ENCODE peak calls at places on chromosomes 5 and 9, in six cellular contexts. One of them, this sample, is unnamed.

GRCh38 chr5:91160751-91161285 is 222.3 kb downstream of the ARRDC3 start:
- DNase-seq in cardiac muscle cell: no peak
- DNase-seq in transverse colon: no peak
- DNase-seq in H1: no peak
- DNase-seq in upper lobe of left lung: no peak
- DNase-seq in lung: no peak
- DNase-seq in this sample: no peak

GRCh38 chr5:133247145-133247709 is 195.4 kb downstream of the HSPA4 start:
- DNase-seq in transverse colon: no peak
- DNase-seq in upper lobe of left lung: no peak
- DNase-seq in H1: no peak
- DNase-seq in cardiac muscle cell: no peak
- DNase-seq in lung: no peak
- DNase-seq in this sample: no peak

GRCh38 chr5:81506900-81507588 is 113.1 kb upstream of the ACOT12 start:
- DNase-seq in H1: no peak
- DNase-seq in transverse colon: peak; percentile 48
- DNase-seq in lung: peak; percentile 46
- DNase-seq in upper lobe of left lung: no peak
- DNase-seq in cardiac muscle cell: peak; percentile 86
- DNase-seq in this sample: peak; percentile 45

GRCh38 chr5:36683821-36684434 is 77.5 kb downstream of the SLC1A3 start:
- DNase-seq in cardiac muscle cell: no peak
- DNase-seq in lung: peak; percentile 38
- DNase-seq in H1: no peak
- DNase-seq in upper lobe of left lung: no peak
- DNase-seq in transverse colon: no peak
- DNase-seq in this sample: no peak

GRCh38 chr5:124746252-124746915 is at the start of gene ZNF608:
- DNase-seq in upper lobe of left lung: no peak
- DNase-seq in H1: peak; percentile 49
- DNase-seq in lung: no peak
- DNase-seq in cardiac muscle cell: peak; percentile 53
- DNase-seq in transverse colon: peak; percentile 29
- DNase-seq in this sample: no peak

GRCh38 chr5:141958113-141958512 is at the start of gene PCDH12:
- DNase-seq in upper lobe of left lung: peak; percentile 30
- DNase-seq in cardiac muscle cell: peak; percentile 18
- DNase-seq in H1: no peak
- DNase-seq in lung: no peak
- DNase-seq in transverse colon: peak; percentile 13
- DNase-seq in this sample: no peak

GRCh38 chr5:112475747-112476435 is 56.8 kb upstream of the EPB41L4A start:
- DNase-seq in lung: no peak
- DNase-seq in cardiac muscle cell: no peak
- DNase-seq in upper lobe of left lung: no peak
- DNase-seq in H1: no peak
- DNase-seq in transverse colon: no peak
- DNase-seq in this sample: no peak

GRCh38 chr9:80501635-80502034 is 929.9 kb downstream of the TLE4 start:
- DNase-seq in H1: no peak
- DNase-seq in transverse colon: no peak
- DNase-seq in lung: no peak
- DNase-seq in upper lobe of left lung: no peak
- DNase-seq in cardiac muscle cell: no peak
- DNase-seq in this sample: no peak

GRCh38 chr5:180291943-180292831 is at the start of gene MAPK9:
- DNase-seq in lung: peak; percentile 82
- DNase-seq in H1: peak; percentile 88
- DNase-seq in cardiac muscle cell: peak; percentile 94
- DNase-seq in upper lobe of left lung: peak; percentile 98
- DNase-seq in transverse colon: peak; percentile 88
- DNase-seq in this sample: peak; percentile 85

GRCh38 chr9:112119225-112120045 is 55.7 kb downstream of the SUSD1 start:
- DNase-seq in upper lobe of left lung: no peak
- DNase-seq in transverse colon: peak; percentile 62
- DNase-seq in H1: peak; percentile 22
- DNase-seq in cardiac muscle cell: no peak
- DNase-seq in lung: peak; percentile 63
- DNase-seq in this sample: no peak

GRCh38 chr5:178542455-178542854 is 47.7 kb downstream of the COL23A1 start:
- DNase-seq in upper lobe of left lung: no peak
- DNase-seq in transverse colon: no peak
- DNase-seq in H1: no peak
- DNase-seq in lung: no peak
- DNase-seq in cardiac muscle cell: peak; percentile 83
- DNase-seq in this sample: no peak

GRCh38 chr9:128160603-128160987 is 530 bp downstream of the BBLN start:
- DNase-seq in cardiac muscle cell: no peak
- DNase-seq in lung: no peak
- DNase-seq in H1: no peak
- DNase-seq in upper lobe of left lung: no peak
- DNase-seq in transverse colon: peak; percentile 28
- DNase-seq in this sample: no peak

GRCh38 chr5:35183243-35183955 is 46.9 kb downstream of the PRLR start:
- DNase-seq in lung: peak; percentile 45
- DNase-seq in H1: peak; percentile 63
- DNase-seq in upper lobe of left lung: no peak
- DNase-seq in transverse colon: peak; percentile 56
- DNase-seq in cardiac muscle cell: peak; percentile 34
- DNase-seq in this sample: no peak

GRCh38 chr5:139391570-139392323 is 2.0 kb upstream of the MZB1 start:
- DNase-seq in cardiac muscle cell: no peak
- DNase-seq in lung: no peak
- DNase-seq in upper lobe of left lung: no peak
- DNase-seq in H1: peak; percentile 70
- DNase-seq in transverse colon: peak; percentile 71
- DNase-seq in this sample: no peak

GRCh38 chr9:129412814-129413536 is 207.9 kb downstream of the C9orf50 start:
- DNase-seq in transverse colon: peak; percentile 55
- DNase-seq in H1: no peak
- DNase-seq in cardiac muscle cell: peak; percentile 79
- DNase-seq in upper lobe of left lung: peak; percentile 92
- DNase-seq in lung: peak; percentile 52
- DNase-seq in this sample: peak; percentile 76

GRCh38 chr9:119370816-119371215 is 1.6 kb upstream of the BRINP1 start:
- DNase-seq in cardiac muscle cell: peak; percentile 88
- DNase-seq in transverse colon: peak; percentile 7
- DNase-seq in upper lobe of left lung: no peak
- DNase-seq in H1: peak; percentile 87
- DNase-seq in lung: no peak
- DNase-seq in this sample: no peak

GRCh38 chr5:154860123-154860522 is 1.7 kb downstream of the CNOT8 start:
- DNase-seq in transverse colon: peak; percentile 39
- DNase-seq in lung: peak; percentile 51
- DNase-seq in upper lobe of left lung: no peak
- DNase-seq in H1: no peak
- DNase-seq in cardiac muscle cell: no peak
- DNase-seq in this sample: no peak

GRCh38 chr5:74865293-74865798 is 841 bp downstream of the FAM169A start:
- DNase-seq in upper lobe of left lung: no peak
- DNase-seq in cardiac muscle cell: no peak
- DNase-seq in H1: no peak
- DNase-seq in lung: no peak
- DNase-seq in transverse colon: no peak
- DNase-seq in this sample: no peak

GRCh38 chr5:169628891-169629290 is 8.2 kb upstream of the DOCK2 start:
- DNase-seq in transverse colon: no peak
- DNase-seq in lung: no peak
- DNase-seq in cardiac muscle cell: no peak
- DNase-seq in H1: no peak
- DNase-seq in upper lobe of left lung: no peak
- DNase-seq in this sample: no peak

GRCh38 chr5:169629847-169630548 is 7.1 kb upstream of the DOCK2 start:
- DNase-seq in lung: no peak
- DNase-seq in transverse colon: no peak
- DNase-seq in upper lobe of left lung: no peak
- DNase-seq in H1: no peak
- DNase-seq in cardiac muscle cell: no peak
- DNase-seq in this sample: no peak

GRCh38 chr5:169627551-169627950 is 9.5 kb upstream of the DOCK2 start:
- DNase-seq in cardiac muscle cell: no peak
- DNase-seq in H1: no peak
- DNase-seq in upper lobe of left lung: no peak
- DNase-seq in transverse colon: no peak
- DNase-seq in lung: no peak
- DNase-seq in this sample: no peak

GRCh38 chr5:169631360-169631759 is 5.7 kb upstream of the DOCK2 start:
- DNase-seq in transverse colon: no peak
- DNase-seq in cardiac muscle cell: no peak
- DNase-seq in H1: no peak
- DNase-seq in lung: no peak
- DNase-seq in upper lobe of left lung: no peak
- DNase-seq in this sample: no peak

GRCh38 chr5:169626779-169627178 is 10.3 kb upstream of the DOCK2 start:
- DNase-seq in upper lobe of left lung: no peak
- DNase-seq in transverse colon: no peak
- DNase-seq in H1: no peak
- DNase-seq in cardiac muscle cell: no peak
- DNase-seq in lung: no peak
- DNase-seq in this sample: no peak
- H3K36me3 ChIP-seq in upper lobe of left lung: no peaks in the 10 kb centered on the region
- H3K36me3 ChIP-seq in transverse colon: no peaks in the 10 kb centered on the region
- H3K36me3 ChIP-seq in H1: no peaks in the 10 kb centered on the region
- H3K36me3 ChIP-seq in cardiac muscle cell: no peaks in the 10 kb centered on the region
- H3K36me3 ChIP-seq in lung: no peaks in the 10 kb centered on the region
- H3K36me3 ChIP-seq in this sample: no peaks in the 10 kb centered on the region

GRCh38 chr9:109916316-109916715 is 136.3 kb downstream of the PALM2AKAP2 start:
- DNase-seq in transverse colon: no peak
- DNase-seq in lung: no peak
- DNase-seq in cardiac muscle cell: no peak
- DNase-seq in upper lobe of left lung: no peak
- DNase-seq in H1: no peak
- DNase-seq in this sample: no peak

GRCh38 chr9:109919736-109920408 is 139.9 kb downstream of the PALM2AKAP2 start:
- DNase-seq in upper lobe of left lung: no peak
- DNase-seq in lung: no peak
- DNase-seq in H1: no peak
- DNase-seq in cardiac muscle cell: no peak
- DNase-seq in transverse colon: no peak
- DNase-seq in this sample: no peak

GRCh38 chr9:109914280-109915027 is 134.5 kb downstream of the PALM2AKAP2 start:
- DNase-seq in upper lobe of left lung: no peak
- DNase-seq in H1: no peak
- DNase-seq in transverse colon: peak; percentile 22
- DNase-seq in lung: no peak
- DNase-seq in cardiac muscle cell: no peak
- DNase-seq in this sample: no peak

GRCh38 chr9:109922617-109923260 is 142.7 kb downstream of the PALM2AKAP2 start:
- DNase-seq in cardiac muscle cell: no peak
- DNase-seq in upper lobe of left lung: no peak
- DNase-seq in transverse colon: no peak
- DNase-seq in H1: no peak
- DNase-seq in lung: no peak
- DNase-seq in this sample: no peak

GRCh38 chr9:109918359-109919163 is 138.6 kb downstream of the PALM2AKAP2 start:
- DNase-seq in H1: no peak
- DNase-seq in cardiac muscle cell: no peak
- DNase-seq in lung: no peak
- DNase-seq in upper lobe of left lung: no peak
- DNase-seq in transverse colon: peak; percentile 49
- DNase-seq in this sample: no peak
- H3K4me1 ChIP-seq in H1: no peaks in the 10 kb centered on the region
- H3K4me1 ChIP-seq in cardiac muscle cell: peaks cover 7% of the 10 kb centered on the region
- H3K4me1 ChIP-seq in lung: peaks cover 36% of the 10 kb centered on the region
- H3K4me1 ChIP-seq in upper lobe of left lung: peaks cover 23% of the 10 kb centered on the region
- H3K4me1 ChIP-seq in transverse colon: peaks cover 44% of the 10 kb centered on the region
- H3K4me1 ChIP-seq in this sample: peaks cover 11% of the 10 kb centered on the region

GRCh38 chr5:169563369-169563768 is 20.2 kb upstream of the SPDL1 start:
- DNase-seq in transverse colon: no peak
- DNase-seq in lung: no peak
- DNase-seq in H1: no peak
- DNase-seq in upper lobe of left lung: no peak
- DNase-seq in cardiac muscle cell: no peak
- DNase-seq in this sample: no peak

GRCh38 chr5:169561883-169562282 is 21.7 kb upstream of the SPDL1 start:
- DNase-seq in lung: no peak
- DNase-seq in cardiac muscle cell: no peak
- DNase-seq in transverse colon: no peak
- DNase-seq in upper lobe of left lung: no peak
- DNase-seq in H1: no peak
- DNase-seq in this sample: no peak

GRCh38 chr5:169554251-169554650 is 29.3 kb upstream of the SPDL1 start:
- DNase-seq in H1: no peak
- DNase-seq in upper lobe of left lung: no peak
- DNase-seq in lung: no peak
- DNase-seq in transverse colon: no peak
- DNase-seq in cardiac muscle cell: no peak
- DNase-seq in this sample: no peak

DNA sequence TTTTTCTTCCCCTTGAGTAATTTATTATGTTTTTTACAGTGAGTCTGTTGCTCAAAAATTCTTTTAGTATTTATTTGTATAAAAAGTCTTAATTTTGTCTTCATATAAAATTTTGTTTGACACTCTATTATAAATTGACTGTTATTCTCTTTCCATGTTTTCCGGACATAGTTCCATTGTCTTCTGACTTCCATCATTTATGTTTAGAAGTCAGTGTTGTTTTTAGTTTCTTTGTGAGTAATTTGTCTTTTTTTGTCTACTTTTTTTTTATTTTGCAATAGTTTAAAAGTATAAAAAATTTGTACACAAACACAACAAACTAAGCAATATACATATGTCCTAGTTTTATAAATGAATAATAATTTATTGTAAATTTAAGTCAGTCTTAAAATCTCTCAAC is 25.7 kb upstream of the SPDL1 start:
- DNase-seq in upper lobe of left lung: no peak
- DNase-seq in lung: no peak
- DNase-seq in cardiac muscle cell: no peak
- DNase-seq in H1: no peak
- DNase-seq in transverse colon: no peak
- DNase-seq in this sample: no peak
- H3K36me3 ChIP-seq in upper lobe of left lung: no peaks in the 10 kb centered on the region
- H3K36me3 ChIP-seq in lung: no peaks in the 10 kb centered on the region
- H3K36me3 ChIP-seq in cardiac muscle cell: no peaks in the 10 kb centered on the region
- H3K36me3 ChIP-seq in H1: no peaks in the 10 kb centered on the region
- H3K36me3 ChIP-seq in transverse colon: no peaks in the 10 kb centered on the region
- H3K36me3 ChIP-seq in this sample: no peaks in the 10 kb centered on the region

GRCh38 chr5:101942321-101942882 is 353.7 kb downstream of the SLCO4C1 start:
- DNase-seq in cardiac muscle cell: peak; percentile 55
- DNase-seq in transverse colon: peak; percentile 12
- DNase-seq in H1: peak; percentile 59
- DNase-seq in lung: peak; percentile 37
- DNase-seq in upper lobe of left lung: no peak
- DNase-seq in this sample: no peak
- H3K4me1 ChIP-seq in cardiac muscle cell: no peaks in the 10 kb centered on the region
- H3K4me1 ChIP-seq in transverse colon: no peaks in the 10 kb centered on the region
- H3K4me1 ChIP-seq in H1: peaks cover 3% of the 10 kb centered on the region
- H3K4me1 ChIP-seq in lung: no peaks in the 10 kb centered on the region
- H3K4me1 ChIP-seq in upper lobe of left lung: no peaks in the 10 kb centered on the region
- H3K4me1 ChIP-seq in this sample: no peaks in the 10 kb centered on the region

This sample was measured in CD8-positive, alpha-beta memory T cell.